ENCODE peak calls at places on chromosomes 11 and 22, in ten cellular contexts. Y, P, G, T, W, F, J, X, N and A are unnamed samples.

GRCh38 chr11:77789061-77789730 is 31.3 kb downstream of the RSF1 start:
- DNase-seq in Y (no peak), W (no peak), P (no peak), J (no peak), G (no peak), X (no peak), F (no peak), T (no peak), N (no peak), A (peak)

GRCh38 chr11:120168108-120168959 is 30.4 kb upstream of the TRIM29 start:
- DNase-seq in G (no peak), F (no peak), J (no peak), N (no peak), Y (no peak), W (no peak), T (no peak), P (no peak), X (no peak), A (no peak)

GRCh38 chr11:8006349-8006977 is 19.3 kb downstream of the EIF3F start:
- DNase-seq in Y (peak), P (peak), N (no peak), F (peak), T (peak), W (peak), X (peak), J (peak), G (peak), A (peak)

GRCh38 chr22:46172522-46172921 is 22.2 kb downstream of the PPARA start:
- DNase-seq in J (no peak), W (no peak), F (no peak), X (no peak), Y (no peak), N (no peak), T (no peak), P (no peak), G (no peak), A (no peak)

GRCh38 chr22:20569059-20570058 is 61.9 kb downstream of the MED15 start:
- DNase-seq in J (peak), T (no peak), N (peak), X (peak), G (no peak), W (no peak), Y (peak), F (no peak), P (peak), A (no peak)

GRCh38 chr11:129726179-129726578 is 89.5 kb upstream of the TMEM45B start:
- DNase-seq in Y (no peak), F (no peak), N (no peak), X (no peak), P (no peak), W (no peak), G (no peak), J (no peak), T (no peak), A (no peak)

GRCh38 chr22:42959472-42960145 is 55.3 kb downstream of the PACSIN2 start:
- DNase-seq in T (no peak), Y (no peak), W (no peak), J (no peak), X (peak), G (no peak), N (no peak), F (peak), P (no peak), A (peak)

GRCh38 chr22:28917747-28918543 is 34.6 kb downstream of the ZNRF3 start:
- DNase-seq in G (peak), J (no peak), W (peak), P (no peak), X (no peak), Y (no peak), F (no peak), N (no peak), T (peak), A (peak)

GRCh38 chr11:64364911-64365310 is 5.9 kb downstream of the RPS6KA4 start:
- DNase-seq in F (no peak), J (no peak), W (no peak), X (no peak), G (no peak), P (no peak), N (no peak), T (no peak), Y (no peak), A (no peak)

GRCh38 chr11:38835986-38836385 is 2237.9 kb upstream of the RAG2 start:
- DNase-seq in J (no peak), W (no peak), T (peak), F (no peak), P (no peak), X (no peak), G (no peak), Y (no peak), N (no peak), A (no peak)

GRCh38 chr11:118087933-118088332 is 1.2 kb upstream of the SMIM35 start:
- DNase-seq in T (no peak), J (no peak), G (no peak), X (no peak), P (no peak), F (no peak), W (no peak), N (no peak), Y (no peak), A (no peak)

GRCh38 chr11:30445056-30445455 is 122.2 kb downstream of the ARL14EP start:
- DNase-seq in P (no peak), J (no peak), N (no peak), X (no peak), W (no peak), F (no peak), T (no peak), G (no peak), Y (no peak), A (peak)